ENCODE peak calls at places on chromosome 16, in six cellular contexts. W is OCI-M1, K is ACHN, X is occipital lobe, R is type B pancreatic cell, Q is Calu3. H is an unnamed sample.
A peak's percentile ranks its signal among the peaks of the same experiment; 100 is the strongest.

GRCh38 chr16:75002474-75002873 is 3.6 kb downstream of the ZNRF1 start:
- DNase-seq in W (peak; percentile 77), K (no peak), X (no peak), R (no peak), Q (no peak), H (no peak)

GRCh38 chr16:70753694-70754325 is 47.1 kb downstream of the VAC14 start:
- DNase-seq in W (no peak), K (no peak), X (no peak), R (no peak), Q (no peak), H (no peak)

GRCh38 chr16:59632266-59632855 is 898.2 kb upstream of the GOT2 start:
- DNase-seq in W (peak; percentile 90), K (no peak), X (no peak), R (no peak), Q (no peak), H (no peak)

GRCh38 chr16:24736758-24737157 is 7.3 kb downstream of the TNRC6A start:
- DNase-seq in W (no peak), K (no peak), X (no peak), R (no peak), Q (peak; percentile 36), H (no peak)

GRCh38 chr16:50335198-50335958 is 33.4 kb downstream of the BRD7 start:
- DNase-seq in W (no peak), K (no peak), X (no peak), R (no peak), Q (no peak), H (no peak)

GRCh38 chr16:22216191-22216831 is 10.2 kb downstream of the EEF2K start:
- DNase-seq in W (peak; percentile 97), K (no peak), X (peak; percentile 46), R (no peak), Q (no peak), H (no peak)

GRCh38 chr16:15689290-15689689 is 39.2 kb downstream of the NDE1 start:
- DNase-seq in W (no peak), K (no peak), X (no peak), R (no peak), Q (no peak), H (no peak)

GRCh38 chr16:3171855-3172593 is 16.0 kb upstream of the OR1F1 start:
- DNase-seq in W (peak; percentile 76), K (peak; percentile 53), X (no peak), R (no peak), Q (peak; percentile 66), H (no peak)

GRCh38 chr16:65195998-65196397 is 74.1 kb upstream of the CDH11 start:
- DNase-seq in W (no peak), K (no peak), X (no peak), R (no peak), Q (no peak), H (no peak)

GRCh38 chr16:13393816-13394215 is 492.4 kb downstream of the SHISA9 start:
- DNase-seq in W (no peak), K (no peak), X (no peak), R (no peak), Q (no peak), H (no peak)

GRCh38 chr16:84657229-84657837 is 9.0 kb downstream of the KLHL36 start:
- DNase-seq in W (no peak), K (no peak), X (no peak), R (no peak), Q (no peak), H (no peak)

GRCh38 chr16:88483392-88483641 is 30.2 kb downstream of the ZFPM1 start:
- DNase-seq in W (no peak), K (no peak), X (no peak), R (no peak), Q (no peak), H (no peak)

GRCh38 chr16:4489030-4489429 is 12.8 kb downstream of the HMOX2 start:
- DNase-seq in W (no peak), K (peak; percentile 92), X (no peak), R (no peak), Q (no peak), H (no peak)

GRCh38 chr16:27853651-27854050 is 209.9 kb downstream of the GSG1L start:
- DNase-seq in W (no peak), K (no peak), X (no peak), R (no peak), Q (no peak), H (no peak)

GRCh38 chr16:73037331-73037745 is 10.6 kb downstream of the ZFHX3 start:
- DNase-seq in W (no peak), K (no peak), X (no peak), R (no peak), Q (no peak), H (no peak)

GRCh38 chr16:47574091-47575054 is 113.2 kb downstream of the PHKB start:
- DNase-seq in W (no peak), K (peak; percentile 20), X (no peak), R (no peak), Q (peak; percentile 12), H (no peak)

GRCh38 chr16:84979516-84979915 is 31.8 kb downstream of the ZDHHC7 start:
- DNase-seq in W (no peak), K (no peak), X (no peak), R (no peak), Q (no peak), H (no peak)

GRCh38 chr16:24013733-24014645 is 178.2 kb downstream of the PRKCB start:
- DNase-seq in W (peak; percentile 23), K (no peak), X (no peak), R (no peak), Q (no peak), H (peak; percentile 47)

GRCh38 chr16:49615606-49616005 is 240.3 kb downstream of the ZNF423 start:
- DNase-seq in W (no peak), K (no peak), X (no peak), R (no peak), Q (no peak), H (no peak)

GRCh38 chr16:65024649-65025243 is 97.1 kb downstream of the CDH11 start:
- DNase-seq in W (peak; percentile 34), K (no peak), X (no peak), R (no peak), Q (no peak), H (no peak)

GRCh38 chr16:31267332-31268032 is 7.7 kb downstream of the ITGAM start:
- DNase-seq in W (no peak), K (no peak), X (no peak), R (peak; percentile 25), Q (no peak), H (no peak)

GRCh38 chr16:1911467-1912214 is 6.6 kb downstream of the HS3ST6 start:
- DNase-seq in W (no peak), K (no peak), X (no peak), R (no peak), Q (no peak), H (no peak)

GRCh38 chr16:88389191-88389590 is 6.4 kb downstream of the ZNF469 start:
- DNase-seq in W (no peak), K (no peak), X (no peak), R (no peak), Q (no peak), H (no peak)

GRCh38 chr16:85471469-85472431 is 141.4 kb upstream of the GSE1 start:
- DNase-seq in W (no peak), K (no peak), X (no peak), R (no peak), Q (peak; percentile 62), H (no peak)

GRCh38 chr16:1715220-1715619 is 9.2 kb downstream of the MAPK8IP3 start:
- DNase-seq in W (no peak), K (no peak), X (no peak), R (no peak), Q (no peak), H (no peak)

GRCh38 chr16:58197314-58198012 is 443 bp downstream of the CSNK2A2 start:
- DNase-seq in W (no peak), K (no peak), X (no peak), R (no peak), Q (peak; percentile 17), H (no peak)

GRCh38 chr16:19607610-19608280 is 52.2 kb downstream of the VPS35L start:
- DNase-seq in W (no peak), K (no peak), X (no peak), R (no peak), Q (no peak), H (no peak)

GRCh38 chr16:15396948-15397594 is 1.5 kb downstream of the MPV17L start:
- DNase-seq in W (no peak), K (no peak), X (no peak), R (peak; percentile 15), Q (no peak), H (no peak)

GRCh38 chr16:87129771-87130170 is 187.4 kb downstream of the C16orf95 start:
- DNase-seq in W (no peak), K (no peak), X (no peak), R (no peak), Q (peak; percentile 39), H (no peak)

GRCh38 chr16:88202207-88202745 is 180.5 kb upstream of the ZNF469 start:
- DNase-seq in W (no peak), K (no peak), X (no peak), R (peak; percentile 48), Q (no peak), H (no peak)

GRCh38 chr16:13696017-13696416 is 223.9 kb upstream of the ERCC4 start:
- DNase-seq in W (no peak), K (no peak), X (no peak), R (no peak), Q (no peak), H (no peak)

GRCh38 chr16:65176603-65177002 is 54.7 kb upstream of the CDH11 start:
- DNase-seq in W (no peak), K (no peak), X (no peak), R (no peak), Q (no peak), H (no peak)

H was measured in activated T-helper 2 cell treated with anti-CD3 and anti-CD28 coated beads, Interferon-gamma antibody, Interleukin-2, Interleukin-4, amounts not matched to agents 10 μg/mL and 5 μg/mL and 100 μg/mL, durations not matched to agents 14 hours and 24 hours and 36 hours.